ENCODE peak calls at places on chromosome 3, in nine cellular contexts. One of them, this sample, is unnamed.
A peak's percentile ranks its signal among the peaks of the same experiment; 100 is the strongest.

GRCh38 chr3:51897391-51897790 is 5.8 kb downstream of the IQCF1 start:
- DNase-seq in RWPE1: no peak
- DNase-seq in AG04449: no peak
- DNase-seq in B cell: no peak
- DNase-seq in psoas muscle: no peak
- DNase-seq in cardiac fibroblast: no peak
- DNase-seq in fibroblast of villous mesenchyme: no peak
- DNase-seq in endothelial cell: no peak
- DNase-seq in GM10248: no peak
- DNase-seq in this sample: no peak

GRCh38 chr3:46843508-46843907 is 19.7 kb downstream of the MYL3 start:
- DNase-seq in endothelial cell: no peak
- DNase-seq in psoas muscle: no peak
- DNase-seq in fibroblast of villous mesenchyme: no peak
- DNase-seq in B cell: no peak
- DNase-seq in RWPE1: no peak
- DNase-seq in AG04449: no peak
- DNase-seq in GM10248: no peak
- DNase-seq in cardiac fibroblast: no peak
- DNase-seq in this sample: no peak

GRCh38 chr3:151146071-151146730 is 56.8 kb downstream of the GPR171 start:
- DNase-seq in AG04449: no peak
- DNase-seq in psoas muscle: peak; percentile 72
- DNase-seq in endothelial cell: peak; percentile 67
- DNase-seq in cardiac fibroblast: peak; percentile 81
- DNase-seq in fibroblast of villous mesenchyme: peak; percentile 74
- DNase-seq in RWPE1: peak; percentile 62
- DNase-seq in GM10248: peak; percentile 60
- DNase-seq in B cell: peak; percentile 56
- DNase-seq in this sample: peak; percentile 71

GRCh38 chr3:18239674-18240073 is 185.5 kb downstream of the SATB1 start:
- DNase-seq in cardiac fibroblast: no peak
- DNase-seq in endothelial cell: no peak
- DNase-seq in fibroblast of villous mesenchyme: no peak
- DNase-seq in RWPE1: no peak
- DNase-seq in AG04449: no peak
- DNase-seq in B cell: no peak
- DNase-seq in GM10248: no peak
- DNase-seq in psoas muscle: no peak
- DNase-seq in this sample: no peak

GRCh38 chr3:78279066-78279465 is 1239.2 kb downstream of the ROBO2 start:
- DNase-seq in GM10248: no peak
- DNase-seq in B cell: no peak
- DNase-seq in fibroblast of villous mesenchyme: no peak
- DNase-seq in cardiac fibroblast: no peak
- DNase-seq in RWPE1: no peak
- DNase-seq in psoas muscle: no peak
- DNase-seq in endothelial cell: no peak
- DNase-seq in AG04449: no peak
- DNase-seq in this sample: no peak

GRCh38 chr3:52689151-52689550 is 3.3 kb downstream of the GNL3 start:
- DNase-seq in cardiac fibroblast: no peak
- DNase-seq in RWPE1: no peak
- DNase-seq in psoas muscle: no peak
- DNase-seq in fibroblast of villous mesenchyme: no peak
- DNase-seq in AG04449: no peak
- DNase-seq in B cell: no peak
- DNase-seq in GM10248: no peak
- DNase-seq in endothelial cell: no peak
- DNase-seq in this sample: no peak

GRCh38 chr3:64759811-64760210 is 72.0 kb upstream of the ADAMTS9 start:
- DNase-seq in RWPE1: no peak
- DNase-seq in fibroblast of villous mesenchyme: no peak
- DNase-seq in B cell: no peak
- DNase-seq in GM10248: no peak
- DNase-seq in psoas muscle: no peak
- DNase-seq in AG04449: no peak
- DNase-seq in cardiac fibroblast: peak; percentile 31
- DNase-seq in endothelial cell: no peak
- DNase-seq in this sample: no peak

GRCh38 chr3:106329505-106329904 is 460.7 kb upstream of the CBLB start:
- DNase-seq in AG04449: no peak
- DNase-seq in endothelial cell: no peak
- DNase-seq in psoas muscle: no peak
- DNase-seq in GM10248: no peak
- DNase-seq in fibroblast of villous mesenchyme: no peak
- DNase-seq in B cell: no peak
- DNase-seq in RWPE1: no peak
- DNase-seq in cardiac fibroblast: peak; percentile 9
- DNase-seq in this sample: no peak

GRCh38 chr3:188911033-188911850 is 260.5 kb upstream of the TPRG1 start:
- DNase-seq in fibroblast of villous mesenchyme: peak; percentile 52
- DNase-seq in endothelial cell: no peak
- DNase-seq in cardiac fibroblast: no peak
- DNase-seq in RWPE1: no peak
- DNase-seq in AG04449: no peak
- DNase-seq in psoas muscle: no peak
- DNase-seq in B cell: no peak
- DNase-seq in GM10248: no peak
- DNase-seq in this sample: no peak

GRCh38 chr3:193971268-193971751 is 164.6 kb upstream of the HES1 start:
- DNase-seq in psoas muscle: no peak
- DNase-seq in RWPE1: peak; percentile 42
- DNase-seq in B cell: peak; percentile 71
- DNase-seq in AG04449: no peak
- DNase-seq in fibroblast of villous mesenchyme: peak; percentile 83
- DNase-seq in endothelial cell: no peak
- DNase-seq in cardiac fibroblast: peak; percentile 44
- DNase-seq in GM10248: peak; percentile 68
- DNase-seq in this sample: peak; percentile 36

GRCh38 chr3:129486057-129487035 is 42.1 kb upstream of the RHO start:
- DNase-seq in endothelial cell: no peak
- DNase-seq in fibroblast of villous mesenchyme: peak; percentile 86
- DNase-seq in AG04449: peak; percentile 19
- DNase-seq in RWPE1: no peak
- DNase-seq in B cell: no peak
- DNase-seq in cardiac fibroblast: peak; percentile 93
- DNase-seq in GM10248: no peak
- DNase-seq in psoas muscle: no peak
- DNase-seq in this sample: no peak

GRCh38 chr3:129483870-129484269 is 43.8 kb downstream of the IFT122 start:
- DNase-seq in RWPE1: no peak
- DNase-seq in AG04449: no peak
- DNase-seq in GM10248: no peak
- DNase-seq in B cell: no peak
- DNase-seq in psoas muscle: no peak
- DNase-seq in endothelial cell: no peak
- DNase-seq in fibroblast of villous mesenchyme: no peak
- DNase-seq in cardiac fibroblast: no peak
- DNase-seq in this sample: no peak

GRCh38 chr3:129481783-129482332 is 41.8 kb downstream of the IFT122 start:
- DNase-seq in psoas muscle: peak; percentile 76
- DNase-seq in fibroblast of villous mesenchyme: peak; percentile 48
- DNase-seq in endothelial cell: no peak
- DNase-seq in RWPE1: peak; percentile 15
- DNase-seq in cardiac fibroblast: peak; percentile 76
- DNase-seq in GM10248: no peak
- DNase-seq in AG04449: no peak
- DNase-seq in B cell: no peak
- DNase-seq in this sample: peak; percentile 46

GRCh38 chr3:129485681-129486056 is 42.8 kb upstream of the RHO start:
- DNase-seq in GM10248: no peak
- DNase-seq in AG04449: peak; percentile 73
- DNase-seq in cardiac fibroblast: peak; percentile 99
- DNase-seq in fibroblast of villous mesenchyme: peak; percentile 97
- DNase-seq in endothelial cell: no peak
- DNase-seq in RWPE1: peak; percentile 92
- DNase-seq in B cell: no peak
- DNase-seq in psoas muscle: peak; percentile 88
- DNase-seq in this sample: no peak

DNA sequence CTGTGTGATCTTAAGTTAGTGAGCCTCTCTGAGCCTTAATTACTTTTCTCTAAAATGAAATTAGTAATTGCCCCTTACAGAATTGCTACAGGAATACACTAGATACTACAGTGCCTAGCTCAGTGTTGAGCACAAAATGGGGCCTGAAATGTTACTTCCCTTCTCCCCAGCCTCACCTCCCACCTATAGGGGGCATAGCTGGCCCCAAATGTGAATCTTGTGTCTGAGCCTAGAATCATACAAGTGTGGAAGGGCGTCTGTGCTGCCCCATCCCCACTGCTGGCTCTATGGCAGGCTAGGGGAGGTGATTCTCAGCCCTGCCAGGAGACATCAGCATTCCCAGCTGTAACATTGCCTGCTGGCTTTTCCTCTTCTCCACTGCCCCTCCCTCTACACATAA is 42.7 kb downstream of the IFT122 start:
- DNase-seq in fibroblast of villous mesenchyme: no peak
- DNase-seq in cardiac fibroblast: no peak
- DNase-seq in AG04449: no peak
- DNase-seq in B cell: no peak
- DNase-seq in psoas muscle: no peak
- DNase-seq in endothelial cell: no peak
- DNase-seq in RWPE1: no peak
- DNase-seq in GM10248: no peak
- DNase-seq in this sample: peak; percentile 19
- TF ChIP-seq CTCF in fibroblast of villous mesenchyme: peak; percentile 17
- TF ChIP-seq CTCF in cardiac fibroblast: peak; percentile 7
- TF ChIP-seq CTCF in AG04449: no peak
- TF ChIP-seq CTCF in B cell: no peak
- TF ChIP-seq CTCF in psoas muscle: no peak
- TF ChIP-seq CTCF in endothelial cell: no peak
- TF ChIP-seq CTCF in RWPE1: no peak
- TF ChIP-seq CTCF in GM10248: no peak
- TF ChIP-seq CTCF in this sample: no peak

DNA sequence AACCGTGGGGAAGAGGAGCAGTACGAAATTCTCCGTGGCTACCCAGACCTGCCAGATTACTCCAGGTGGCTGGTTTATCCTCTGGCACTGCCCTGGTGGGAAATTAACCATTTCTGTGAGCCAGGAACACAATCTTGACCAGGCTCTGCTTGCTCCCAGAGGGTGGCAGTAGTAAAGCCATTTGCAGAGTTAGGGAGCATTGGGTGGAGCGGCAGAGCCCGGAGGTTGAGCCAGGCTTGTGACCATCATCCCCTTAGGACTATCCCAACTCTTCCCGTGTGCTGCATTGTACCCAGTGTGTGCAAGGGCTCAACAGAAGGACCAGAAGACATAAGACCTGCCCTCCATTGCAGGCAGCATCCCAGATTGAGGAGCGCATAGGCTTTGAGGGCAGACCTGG is 5.3 kb downstream of the KNG1 start:
- DNase-seq in RWPE1: no peak
- DNase-seq in endothelial cell: no peak
- DNase-seq in cardiac fibroblast: peak; percentile 18
- DNase-seq in fibroblast of villous mesenchyme: peak; percentile 18
- DNase-seq in B cell: no peak
- DNase-seq in AG04449: no peak
- DNase-seq in GM10248: no peak
- DNase-seq in psoas muscle: no peak
- DNase-seq in this sample: no peak
- TF ChIP-seq CTCF in RWPE1: no peak
- TF ChIP-seq CTCF in endothelial cell: no peak
- TF ChIP-seq CTCF in cardiac fibroblast: peak; percentile 37
- TF ChIP-seq CTCF in fibroblast of villous mesenchyme: peak; percentile 37
- TF ChIP-seq CTCF in B cell: no peak
- TF ChIP-seq CTCF in AG04449: peak; percentile 26
- TF ChIP-seq CTCF in GM10248: peak; percentile 7
- TF ChIP-seq CTCF in psoas muscle: no peak
- TF ChIP-seq CTCF in this sample: no peak

DNA sequence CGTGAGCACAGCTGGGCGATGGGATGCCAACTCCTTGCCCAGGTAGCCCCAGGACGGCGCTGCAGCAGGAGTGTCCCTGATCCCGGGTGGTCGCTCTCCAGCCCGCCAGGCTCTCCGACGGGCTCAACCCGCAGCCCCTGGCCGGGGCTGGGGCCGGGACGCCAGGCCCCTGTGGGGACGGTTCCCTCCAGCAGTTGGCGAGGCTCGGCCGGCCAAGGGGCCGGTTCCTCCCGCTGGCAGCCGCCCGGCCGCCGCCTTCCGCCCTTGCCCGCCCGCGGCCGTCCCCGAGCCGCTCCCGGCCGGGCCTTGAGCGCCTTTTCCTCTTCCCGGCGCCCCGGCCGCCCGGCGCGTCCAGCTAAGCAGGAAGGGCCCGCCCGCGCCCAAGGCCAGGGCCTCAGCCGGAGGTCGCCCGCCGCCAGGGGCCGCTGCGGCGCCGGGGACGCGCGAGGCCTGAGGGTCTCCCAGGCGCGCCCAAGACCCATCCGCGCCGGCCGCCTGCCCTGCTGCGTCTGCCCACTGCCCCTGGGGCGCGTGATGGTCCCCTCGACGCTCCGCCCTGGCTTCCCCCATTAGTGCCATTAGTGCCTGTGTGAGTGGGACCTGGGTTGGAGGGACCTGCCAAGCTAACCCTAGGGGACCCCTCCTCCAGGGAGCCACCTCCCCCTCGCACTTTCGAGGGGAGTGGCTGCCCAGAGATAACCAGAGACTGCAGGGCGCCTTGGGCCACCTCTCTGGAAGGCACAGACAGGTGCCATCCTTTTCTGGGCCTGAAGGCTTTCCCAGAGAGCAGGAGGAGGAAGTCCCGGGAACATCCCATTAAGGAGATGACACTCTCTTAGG is 106.4 kb downstream of the FBLN2 start:
- DNase-seq in fibroblast of villous mesenchyme: peak; percentile 37
- DNase-seq in AG04449: no peak
- DNase-seq in psoas muscle: no peak
- DNase-seq in endothelial cell: peak; percentile 93
- DNase-seq in B cell: peak; percentile 69
- DNase-seq in RWPE1: peak; percentile 52
- DNase-seq in cardiac fibroblast: peak; percentile 14
- DNase-seq in GM10248: peak; percentile 57
- DNase-seq in this sample: peak; percentile 40
- TF ChIP-seq CTCF in fibroblast of villous mesenchyme: no peak
- TF ChIP-seq CTCF in AG04449: peak; percentile 36
- TF ChIP-seq CTCF in psoas muscle: peak; percentile 49
- TF ChIP-seq CTCF in endothelial cell: peak; percentile 74
- TF ChIP-seq CTCF in B cell: peak; percentile 52
- TF ChIP-seq CTCF in RWPE1: peak; percentile 72
- TF ChIP-seq CTCF in cardiac fibroblast: no peak
- TF ChIP-seq CTCF in GM10248: peak; percentile 41
- TF ChIP-seq CTCF in this sample: peak; percentile 55

DNA sequence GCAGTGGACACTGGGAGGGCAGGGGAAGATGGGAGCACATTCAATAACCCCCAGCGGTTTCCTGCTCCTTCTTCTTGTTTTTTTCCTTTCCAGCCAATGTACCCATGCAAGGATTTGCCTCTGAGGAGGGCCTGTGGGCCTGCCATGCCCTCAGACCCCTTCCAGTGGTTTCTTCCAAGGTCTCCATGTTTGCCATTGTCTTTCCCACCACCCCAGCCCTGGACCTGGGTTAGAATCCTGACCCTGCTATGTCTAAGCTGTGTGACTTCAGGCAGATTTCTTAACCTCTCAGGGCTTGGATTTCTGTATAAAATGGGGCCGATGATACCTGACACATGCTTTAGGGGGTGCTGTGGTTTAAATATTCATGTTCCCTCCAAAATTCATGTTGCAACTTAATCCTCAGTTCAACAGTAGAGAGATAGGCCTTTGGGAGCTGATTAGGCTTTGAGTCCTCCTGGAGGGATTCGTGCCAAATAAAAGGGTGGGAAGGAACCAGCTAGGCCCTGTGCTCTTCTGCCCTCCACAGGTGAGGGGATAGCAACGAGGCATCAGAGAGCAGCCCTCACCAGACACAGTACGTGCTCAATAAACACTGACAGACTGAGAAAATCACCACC is 46.3 kb upstream of the FLNB start:
- DNase-seq in AG04449: no peak
- DNase-seq in B cell: no peak
- DNase-seq in RWPE1: no peak
- DNase-seq in psoas muscle: no peak
- DNase-seq in fibroblast of villous mesenchyme: peak; percentile 76
- DNase-seq in cardiac fibroblast: peak; percentile 77
- DNase-seq in GM10248: no peak
- DNase-seq in endothelial cell: no peak
- DNase-seq in this sample: no peak
- TF ChIP-seq CTCF in AG04449: peak; percentile 20
- TF ChIP-seq CTCF in B cell: no peak
- TF ChIP-seq CTCF in RWPE1: no peak
- TF ChIP-seq CTCF in psoas muscle: no peak
- TF ChIP-seq CTCF in fibroblast of villous mesenchyme: peak; percentile 60
- TF ChIP-seq CTCF in cardiac fibroblast: peak; percentile 54
- TF ChIP-seq CTCF in GM10248: no peak
- TF ChIP-seq CTCF in endothelial cell: peak; percentile 26
- TF ChIP-seq CTCF in this sample: peak; percentile 44